ENCODE peak calls at places on chromosome 1, in ten cellular contexts. B, U, H, O, K, E, R, J, G and T are unnamed samples.
A peak's percentile ranks its signal among the peaks of the same experiment; 100 is the strongest.

GRCh38 chr1:5948681-5949005 is 43.6 kb downstream of the NPHP4 start:
- DNase-seq in B (no peak), U (no peak), H (no peak), O (no peak), K (no peak), E (no peak), R (no peak), J (no peak), G (no peak), T (no peak)

GRCh38 chr1:213982814-213983588 is 4.8 kb upstream of the PROX1 start:
- DNase-seq in B (peak; percentile 89), U (no peak), H (no peak), O (no peak), K (no peak), E (no peak), R (peak; percentile 78), J (peak; percentile 40), G (peak; percentile 73), T (no peak)

GRCh38 chr1:41950820-41951219 is 32.1 kb upstream of the HIVEP3 start:
- DNase-seq in B (no peak), U (no peak), H (no peak), O (peak; percentile 16), K (no peak), E (no peak), R (no peak), J (no peak), G (no peak), T (no peak)

GRCh38 chr1:203351037-203351625 is at the start of gene FMOD:
- DNase-seq in B (peak; percentile 40), U (peak; percentile 62), H (no peak), O (peak; percentile 46), K (peak; percentile 72), E (no peak), R (no peak), J (peak; percentile 29), G (peak; percentile 85), T (no peak)

GRCh38 chr1:43373034-43373940 is 5.5 kb upstream of the ELOVL1 start:
- DNase-seq in B (no peak), U (no peak), H (no peak), O (peak; percentile 88), K (peak; percentile 79), E (peak; percentile 67), R (peak; percentile 32), J (peak; percentile 29), G (no peak), T (no peak)

GRCh38 chr1:96362623-96363022 is 359.0 kb upstream of the PTBP2 start:
- DNase-seq in B (no peak), U (no peak), H (no peak), O (peak; percentile 99), K (peak; percentile 98), E (peak; percentile 72), R (no peak), J (no peak), G (no peak), T (no peak)

GRCh38 chr1:34052565-34052964 is 112.5 kb downstream of the CSMD2 start:
- DNase-seq in B (no peak), U (no peak), H (no peak), O (no peak), K (no peak), E (no peak), R (no peak), J (no peak), G (no peak), T (no peak)

GRCh38 chr1:218250492-218250891 is 34.6 kb upstream of the RRP15 start:
- DNase-seq in B (no peak), U (no peak), H (no peak), O (no peak), K (no peak), E (no peak), R (no peak), J (no peak), G (no peak), T (no peak)

GRCh38 chr1:248739580-248740205 is 15.9 kb downstream of the LYPD8 start:
- DNase-seq in B (no peak), U (no peak), H (no peak), O (no peak), K (no peak), E (no peak), R (no peak), J (no peak), G (no peak), T (no peak)

GRCh38 chr1:248736992-248737391 is 18.6 kb downstream of the LYPD8 start:
- DNase-seq in B (no peak), U (no peak), H (no peak), O (no peak), K (no peak), E (no peak), R (no peak), J (no peak), G (no peak), T (no peak)

GRCh38 chr1:248737457-248737856 is 18.1 kb downstream of the LYPD8 start:
- DNase-seq in B (no peak), U (no peak), H (no peak), O (no peak), K (no peak), E (no peak), R (no peak), J (no peak), G (no peak), T (no peak)

GRCh38 chr1:248740876-248741275 is 14.7 kb downstream of the LYPD8 start:
- DNase-seq in B (no peak), U (no peak), H (no peak), O (no peak), K (no peak), E (no peak), R (no peak), J (no peak), G (no peak), T (no peak)
- H3K9me3 ChIP-seq in B (no peaks in the 10 kb centered on the region), U (no peaks in the 10 kb centered on the region), H (no peaks in the 10 kb centered on the region), O (peaks cover 25% of the 10 kb centered on the region), K (no peaks in the 10 kb centered on the region), E (peaks cover 4% of the 10 kb centered on the region), R (no peaks in the 10 kb centered on the region), J (no peaks in the 10 kb centered on the region), G (no peaks in the 10 kb centered on the region), T (no peaks in the 10 kb centered on the region)

GRCh38 chr1:152459596-152460528 is 45.8 kb upstream of the CRNN start:
- DNase-seq in B (peak; percentile 12), U (peak; percentile 72), H (peak; percentile 81), O (peak; percentile 52), K (peak; percentile 64), E (peak; percentile 67), R (peak; percentile 70), J (peak; percentile 71), G (peak; percentile 90), T (peak; percentile 62)

GRCh38 chr1:152462636-152463035 is 48.0 kb upstream of the LCE5A start:
- DNase-seq in B (no peak), U (no peak), H (no peak), O (no peak), K (no peak), E (no peak), R (no peak), J (no peak), G (no peak), T (no peak)

GRCh38 chr1:152458384-152459185 is 44.5 kb upstream of the CRNN start:
- DNase-seq in B (peak; percentile 38), U (peak; percentile 84), H (peak; percentile 67), O (peak; percentile 65), K (peak; percentile 72), E (peak; percentile 77), R (peak; percentile 52), J (peak; percentile 64), G (peak; percentile 85), T (peak; percentile 59)

GRCh38 chr1:152461544-152461943 is 47.5 kb upstream of the CRNN start:
- DNase-seq in B (peak; percentile 23), U (peak; percentile 51), H (no peak), O (peak; percentile 38), K (peak; percentile 46), E (peak; percentile 60), R (no peak), J (peak; percentile 18), G (no peak), T (peak; percentile 36)

DNA sequence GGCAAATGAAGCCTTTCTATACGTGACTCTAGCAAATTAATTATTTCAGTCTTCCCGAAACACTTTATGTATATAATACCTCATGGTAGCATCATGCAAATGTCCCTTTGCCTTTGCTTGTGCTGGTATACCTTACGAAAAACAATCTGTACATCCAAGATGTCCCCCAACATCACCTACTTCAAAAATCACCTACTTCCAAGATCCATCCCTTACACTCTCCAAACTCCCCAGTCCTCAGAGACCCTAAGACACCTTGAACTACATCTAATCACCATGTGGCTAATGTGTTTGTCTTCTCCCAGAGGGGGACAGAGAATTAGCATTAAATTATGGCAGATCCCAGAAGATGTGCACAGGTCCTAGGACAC is 46.5 kb upstream of the CRNN start:
- DNase-seq in B (no peak), U (no peak), H (no peak), O (no peak), K (no peak), E (no peak), R (no peak), J (no peak), G (no peak), T (no peak)
- H3K9me3 ChIP-seq in B (peaks cover 9% of the 10 kb centered on the region), U (no peaks in the 10 kb centered on the region), H (no peaks in the 10 kb centered on the region), O (no peaks in the 10 kb centered on the region), K (no peaks in the 10 kb centered on the region), E (no peaks in the 10 kb centered on the region), R (no peaks in the 10 kb centered on the region), J (peaks cover 4% of the 10 kb centered on the region), G (no peaks in the 10 kb centered on the region), T (no peaks in the 10 kb centered on the region)

DNA sequence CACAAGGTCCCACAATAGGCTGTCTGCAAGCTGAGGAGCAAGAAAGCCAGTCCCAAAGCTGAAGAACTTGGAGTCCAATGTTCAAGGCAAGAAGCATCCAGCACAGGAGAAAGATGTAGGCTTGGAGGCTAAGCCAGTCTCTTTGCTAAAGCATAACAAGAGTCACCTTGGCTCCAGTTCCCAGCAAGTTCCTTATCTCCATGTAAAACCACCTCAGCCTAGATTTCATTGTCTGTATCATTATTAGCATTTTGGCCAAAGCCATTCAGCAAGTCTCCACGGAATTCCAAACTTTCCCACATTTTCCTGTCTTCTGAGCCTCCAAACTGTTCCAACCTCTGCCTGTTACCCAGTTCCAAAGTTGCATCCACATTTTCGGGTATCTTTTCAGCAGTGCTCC is 36.9 kb downstream of the PIGM start:
- DNase-seq in B (no peak), U (no peak), H (no peak), O (no peak), K (no peak), E (no peak), R (no peak), J (no peak), G (no peak), T (no peak)
- H3K9me3 ChIP-seq in B (no peaks in the 10 kb centered on the region), U (no peaks in the 10 kb centered on the region), H (no peaks in the 10 kb centered on the region), O (no peaks in the 10 kb centered on the region), K (no peaks in the 10 kb centered on the region), E (no peaks in the 10 kb centered on the region), R (no peaks in the 10 kb centered on the region), J (no peaks in the 10 kb centered on the region), G (no peaks in the 10 kb centered on the region), T (no peaks in the 10 kb centered on the region)

GRCh38 chr1:246923900-246924299 is 7.8 kb downstream of the AHCTF1 start:
- DNase-seq in B (no peak), U (no peak), H (no peak), O (no peak), K (no peak), E (no peak), R (no peak), J (no peak), G (no peak), T (no peak)
- H3K9me3 ChIP-seq in B (no peaks in the 10 kb centered on the region), U (no peaks in the 10 kb centered on the region), H (no peaks in the 10 kb centered on the region), O (no peaks in the 10 kb centered on the region), K (no peaks in the 10 kb centered on the region), E (no peaks in the 10 kb centered on the region), R (no peaks in the 10 kb centered on the region), J (no peaks in the 10 kb centered on the region), G (no peaks in the 10 kb centered on the region), T (no peaks in the 10 kb centered on the region)